ENCODE peak calls at places on chromosomes 16 and 17, in eight cellular contexts. One of them, this sample, is unnamed.

GRCh38 chr17:78478757-78479297 is 98.4 kb downstream of the DNAH17 start:
- DNase-seq in DMS79: no peak
- DNase-seq in kidney glomerular epithelial cell: no peak
- DNase-seq in AG20443: no peak
- DNase-seq in endothelial cell: no peak
- DNase-seq in NAMALWA: no peak
- DNase-seq in progenitor cell of endocrine pancreas: no peak
- DNase-seq in fibroblast of villous mesenchyme: no peak
- DNase-seq in this sample: no peak

GRCh38 chr17:10019941-10020403 is 114.9 kb upstream of the RCVRN start:
- DNase-seq in DMS79: no peak
- DNase-seq in kidney glomerular epithelial cell: no peak
- DNase-seq in AG20443: no peak
- DNase-seq in endothelial cell: no peak
- DNase-seq in NAMALWA: no peak
- DNase-seq in progenitor cell of endocrine pancreas: no peak
- DNase-seq in fibroblast of villous mesenchyme: no peak
- DNase-seq in this sample: no peak

GRCh38 chr17:35988164-35988563 is 1.6 kb upstream of the CCL14 start:
- DNase-seq in DMS79: no peak
- DNase-seq in kidney glomerular epithelial cell: no peak
- DNase-seq in AG20443: no peak
- DNase-seq in endothelial cell: no peak
- DNase-seq in NAMALWA: no peak
- DNase-seq in progenitor cell of endocrine pancreas: no peak
- DNase-seq in fibroblast of villous mesenchyme: no peak
- DNase-seq in this sample: no peak

GRCh38 chr16:88747588-88748301 is 37.3 kb downstream of the PIEZO1 start:
- DNase-seq in DMS79: no peak
- DNase-seq in kidney glomerular epithelial cell: no peak
- DNase-seq in AG20443: no peak
- DNase-seq in endothelial cell: no peak
- DNase-seq in NAMALWA: peak
- DNase-seq in progenitor cell of endocrine pancreas: no peak
- DNase-seq in fibroblast of villous mesenchyme: no peak
- DNase-seq in this sample: no peak

GRCh38 chr17:37541880-37542675 is 52.4 kb downstream of the DUSP14 start:
- DNase-seq in DMS79: no peak
- DNase-seq in kidney glomerular epithelial cell: peak
- DNase-seq in AG20443: peak
- DNase-seq in endothelial cell: no peak
- DNase-seq in NAMALWA: no peak
- DNase-seq in progenitor cell of endocrine pancreas: no peak
- DNase-seq in fibroblast of villous mesenchyme: peak
- DNase-seq in this sample: no peak

GRCh38 chr16:78099372-78100161 is at the start of gene WWOX:
- DNase-seq in DMS79: peak
- DNase-seq in kidney glomerular epithelial cell: peak
- DNase-seq in AG20443: peak
- DNase-seq in endothelial cell: peak
- DNase-seq in NAMALWA: peak
- DNase-seq in progenitor cell of endocrine pancreas: peak
- DNase-seq in fibroblast of villous mesenchyme: peak
- DNase-seq in this sample: peak

GRCh38 chr17:72502111-72502939 is 381.5 kb downstream of the SOX9 start:
- DNase-seq in DMS79: no peak
- DNase-seq in kidney glomerular epithelial cell: no peak
- DNase-seq in AG20443: peak
- DNase-seq in endothelial cell: no peak
- DNase-seq in NAMALWA: no peak
- DNase-seq in progenitor cell of endocrine pancreas: no peak
- DNase-seq in fibroblast of villous mesenchyme: peak
- DNase-seq in this sample: no peak

GRCh38 chr16:4994719-4995434 is 36.7 kb downstream of the SEC14L5 start:
- DNase-seq in DMS79: no peak
- DNase-seq in kidney glomerular epithelial cell: no peak
- DNase-seq in AG20443: no peak
- DNase-seq in endothelial cell: no peak
- DNase-seq in NAMALWA: no peak
- DNase-seq in progenitor cell of endocrine pancreas: no peak
- DNase-seq in fibroblast of villous mesenchyme: no peak
- DNase-seq in this sample: no peak

GRCh38 chr17:36947922-36948716 is 635 bp upstream of the AATF start:
- DNase-seq in DMS79: no peak
- DNase-seq in kidney glomerular epithelial cell: no peak
- DNase-seq in AG20443: no peak
- DNase-seq in endothelial cell: no peak
- DNase-seq in NAMALWA: no peak
- DNase-seq in progenitor cell of endocrine pancreas: no peak
- DNase-seq in fibroblast of villous mesenchyme: no peak
- DNase-seq in this sample: no peak

GRCh38 chr17:76247304-76247703 is 7.0 kb upstream of the RNF157 start:
- DNase-seq in DMS79: no peak
- DNase-seq in kidney glomerular epithelial cell: no peak
- DNase-seq in AG20443: no peak
- DNase-seq in endothelial cell: no peak
- DNase-seq in NAMALWA: no peak
- DNase-seq in progenitor cell of endocrine pancreas: no peak
- DNase-seq in fibroblast of villous mesenchyme: no peak
- DNase-seq in this sample: no peak

GRCh38 chr17:57949649-57950048 is 5.6 kb downstream of the CUEDC1 start:
- DNase-seq in DMS79: no peak
- DNase-seq in kidney glomerular epithelial cell: no peak
- DNase-seq in AG20443: no peak
- DNase-seq in endothelial cell: no peak
- DNase-seq in NAMALWA: no peak
- DNase-seq in progenitor cell of endocrine pancreas: no peak
- DNase-seq in fibroblast of villous mesenchyme: no peak
- DNase-seq in this sample: no peak

GRCh38 chr16:50547340-50547865 is 793 bp upstream of the NKD1 start:
- DNase-seq in DMS79: no peak
- DNase-seq in kidney glomerular epithelial cell: no peak
- DNase-seq in AG20443: no peak
- DNase-seq in endothelial cell: peak
- DNase-seq in NAMALWA: peak
- DNase-seq in progenitor cell of endocrine pancreas: peak
- DNase-seq in fibroblast of villous mesenchyme: no peak
- DNase-seq in this sample: peak

GRCh38 chr17:3885271-3885670 is 7.6 kb downstream of the CAMKK1 start:
- DNase-seq in DMS79: no peak
- DNase-seq in kidney glomerular epithelial cell: no peak
- DNase-seq in AG20443: no peak
- DNase-seq in endothelial cell: no peak
- DNase-seq in NAMALWA: no peak
- DNase-seq in progenitor cell of endocrine pancreas: no peak
- DNase-seq in fibroblast of villous mesenchyme: no peak
- DNase-seq in this sample: no peak

GRCh38 chr16:86222965-86223551 is 287.3 kb upstream of the FOXF1 start:
- DNase-seq in DMS79: no peak
- DNase-seq in kidney glomerular epithelial cell: no peak
- DNase-seq in AG20443: peak
- DNase-seq in endothelial cell: no peak
- DNase-seq in NAMALWA: no peak
- DNase-seq in progenitor cell of endocrine pancreas: no peak
- DNase-seq in fibroblast of villous mesenchyme: peak
- DNase-seq in this sample: no peak

GRCh38 chr16:86911311-86911999 is 333.1 kb downstream of the FOXL1 start:
- DNase-seq in DMS79: no peak
- DNase-seq in kidney glomerular epithelial cell: no peak
- DNase-seq in AG20443: no peak
- DNase-seq in endothelial cell: no peak
- DNase-seq in NAMALWA: no peak
- DNase-seq in progenitor cell of endocrine pancreas: no peak
- DNase-seq in fibroblast of villous mesenchyme: peak
- DNase-seq in this sample: no peak

GRCh38 chr16:51556694-51557327 is 405.7 kb upstream of the SALL1 start:
- DNase-seq in DMS79: no peak
- DNase-seq in kidney glomerular epithelial cell: no peak
- DNase-seq in AG20443: peak
- DNase-seq in endothelial cell: no peak
- DNase-seq in NAMALWA: no peak
- DNase-seq in progenitor cell of endocrine pancreas: no peak
- DNase-seq in fibroblast of villous mesenchyme: peak
- DNase-seq in this sample: no peak

GRCh38 chr17:81171941-81172340 is 5.9 kb upstream of the AATK start:
- DNase-seq in DMS79: no peak
- DNase-seq in kidney glomerular epithelial cell: no peak
- DNase-seq in AG20443: peak
- DNase-seq in endothelial cell: no peak
- DNase-seq in NAMALWA: no peak
- DNase-seq in progenitor cell of endocrine pancreas: no peak
- DNase-seq in fibroblast of villous mesenchyme: peak
- DNase-seq in this sample: no peak

GRCh38 chr17:2815781-2816185 is 19.5 kb downstream of the RAP1GAP2 start:
- DNase-seq in DMS79: no peak
- DNase-seq in kidney glomerular epithelial cell: no peak
- DNase-seq in AG20443: no peak
- DNase-seq in endothelial cell: no peak
- DNase-seq in NAMALWA: no peak
- DNase-seq in progenitor cell of endocrine pancreas: no peak
- DNase-seq in fibroblast of villous mesenchyme: no peak
- DNase-seq in this sample: no peak

GRCh38 chr16:84614914-84615813 is 2.7 kb downstream of the COTL1 start:
- DNase-seq in DMS79: no peak
- DNase-seq in kidney glomerular epithelial cell: no peak
- DNase-seq in AG20443: no peak
- DNase-seq in endothelial cell: no peak
- DNase-seq in NAMALWA: no peak
- DNase-seq in progenitor cell of endocrine pancreas: no peak
- DNase-seq in fibroblast of villous mesenchyme: no peak
- DNase-seq in this sample: no peak

GRCh38 chr16:3095869-3096268 is 3.2 kb downstream of the ZSCAN10 start:
- DNase-seq in DMS79: no peak
- DNase-seq in kidney glomerular epithelial cell: no peak
- DNase-seq in AG20443: peak
- DNase-seq in endothelial cell: no peak
- DNase-seq in NAMALWA: peak
- DNase-seq in progenitor cell of endocrine pancreas: no peak
- DNase-seq in fibroblast of villous mesenchyme: no peak
- DNase-seq in this sample: no peak

GRCh38 chr17:49063652-49064051 is 66.5 kb downstream of the IGF2BP1 start:
- DNase-seq in DMS79: no peak
- DNase-seq in kidney glomerular epithelial cell: no peak
- DNase-seq in AG20443: no peak
- DNase-seq in endothelial cell: no peak
- DNase-seq in NAMALWA: no peak
- DNase-seq in progenitor cell of endocrine pancreas: no peak
- DNase-seq in fibroblast of villous mesenchyme: no peak
- DNase-seq in this sample: no peak

GRCh38 chr16:54080524-54081008 is 206.0 kb downstream of the IRX3 start:
- DNase-seq in DMS79: no peak
- DNase-seq in kidney glomerular epithelial cell: peak
- DNase-seq in AG20443: peak
- DNase-seq in endothelial cell: no peak
- DNase-seq in NAMALWA: no peak
- DNase-seq in progenitor cell of endocrine pancreas: no peak
- DNase-seq in fibroblast of villous mesenchyme: peak
- DNase-seq in this sample: no peak

GRCh38 chr16:50309527-50310307 is 43.4 kb downstream of the ADCY7 start:
- DNase-seq in DMS79: no peak
- DNase-seq in kidney glomerular epithelial cell: no peak
- DNase-seq in AG20443: no peak
- DNase-seq in endothelial cell: no peak
- DNase-seq in NAMALWA: no peak
- DNase-seq in progenitor cell of endocrine pancreas: no peak
- DNase-seq in fibroblast of villous mesenchyme: no peak
- DNase-seq in this sample: no peak

GRCh38 chr16:85480727-85481101 is 132.4 kb upstream of the GSE1 start:
- DNase-seq in DMS79: no peak
- DNase-seq in kidney glomerular epithelial cell: no peak
- DNase-seq in AG20443: no peak
- DNase-seq in endothelial cell: no peak
- DNase-seq in NAMALWA: peak
- DNase-seq in progenitor cell of endocrine pancreas: no peak
- DNase-seq in fibroblast of villous mesenchyme: no peak
- DNase-seq in this sample: no peak

GRCh38 chr17:45127583-45128300 is 4.6 kb downstream of the PLCD3 start:
- DNase-seq in DMS79: no peak
- DNase-seq in kidney glomerular epithelial cell: peak
- DNase-seq in AG20443: no peak
- DNase-seq in endothelial cell: no peak
- DNase-seq in NAMALWA: no peak
- DNase-seq in progenitor cell of endocrine pancreas: no peak
- DNase-seq in fibroblast of villous mesenchyme: peak
- DNase-seq in this sample: no peak

GRCh38 chr17:64024215-64024654 is 3.8 kb upstream of the ICAM2 start:
- DNase-seq in DMS79: no peak
- DNase-seq in kidney glomerular epithelial cell: no peak
- DNase-seq in AG20443: no peak
- DNase-seq in endothelial cell: no peak
- DNase-seq in NAMALWA: no peak
- DNase-seq in progenitor cell of endocrine pancreas: no peak
- DNase-seq in fibroblast of villous mesenchyme: no peak
- DNase-seq in this sample: no peak

GRCh38 chr16:88810868-88811599 is 694 bp downstream of the APRT start:
- DNase-seq in DMS79: peak
- DNase-seq in kidney glomerular epithelial cell: peak
- DNase-seq in AG20443: peak
- DNase-seq in endothelial cell: peak
- DNase-seq in NAMALWA: peak
- DNase-seq in progenitor cell of endocrine pancreas: peak
- DNase-seq in fibroblast of villous mesenchyme: peak
- DNase-seq in this sample: peak

GRCh38 chr17:44159519-44160210 is 10.8 kb upstream of the ASB16 start:
- DNase-seq in DMS79: no peak
- DNase-seq in kidney glomerular epithelial cell: peak
- DNase-seq in AG20443: no peak
- DNase-seq in endothelial cell: no peak
- DNase-seq in NAMALWA: no peak
- DNase-seq in progenitor cell of endocrine pancreas: no peak
- DNase-seq in fibroblast of villous mesenchyme: peak
- DNase-seq in this sample: no peak

GRCh38 chr16:74456290-74456625 is 35.0 kb upstream of the CLEC18B start:
- DNase-seq in DMS79: no peak
- DNase-seq in kidney glomerular epithelial cell: no peak
- DNase-seq in AG20443: no peak
- DNase-seq in endothelial cell: no peak
- DNase-seq in NAMALWA: no peak
- DNase-seq in progenitor cell of endocrine pancreas: no peak
- DNase-seq in fibroblast of villous mesenchyme: no peak
- DNase-seq in this sample: no peak

GRCh38 chr17:3740611-3741073 is 16.9 kb downstream of the HASPIN start:
- DNase-seq in DMS79: no peak
- DNase-seq in kidney glomerular epithelial cell: no peak
- DNase-seq in AG20443: no peak
- DNase-seq in endothelial cell: no peak
- DNase-seq in NAMALWA: no peak
- DNase-seq in progenitor cell of endocrine pancreas: no peak
- DNase-seq in fibroblast of villous mesenchyme: no peak
- DNase-seq in this sample: no peak

GRCh38 chr17:42553161-42553818 is 567 bp downstream of the HSD17B1 start:
- DNase-seq in DMS79: no peak
- DNase-seq in kidney glomerular epithelial cell: no peak
- DNase-seq in AG20443: no peak
- DNase-seq in endothelial cell: no peak
- DNase-seq in NAMALWA: no peak
- DNase-seq in progenitor cell of endocrine pancreas: no peak
- DNase-seq in fibroblast of villous mesenchyme: peak
- DNase-seq in this sample: no peak

GRCh38 chr17:48483471-48484131 is 47.2 kb downstream of the HOXB1 start:
- DNase-seq in DMS79: peak
- DNase-seq in kidney glomerular epithelial cell: peak
- DNase-seq in AG20443: peak
- DNase-seq in endothelial cell: peak
- DNase-seq in NAMALWA: peak
- DNase-seq in progenitor cell of endocrine pancreas: no peak
- DNase-seq in fibroblast of villous mesenchyme: peak
- DNase-seq in this sample: peak

GRCh38 chr17:36036240-36036639 is 18.5 kb upstream of the CCL23 start:
- DNase-seq in DMS79: no peak
- DNase-seq in kidney glomerular epithelial cell: peak
- DNase-seq in AG20443: no peak
- DNase-seq in endothelial cell: no peak
- DNase-seq in NAMALWA: no peak
- DNase-seq in progenitor cell of endocrine pancreas: no peak
- DNase-seq in fibroblast of villous mesenchyme: no peak
- DNase-seq in this sample: no peak

GRCh38 chr16:22969567-22969966 is 155.6 kb downstream of the HS3ST2 start:
- DNase-seq in DMS79: no peak
- DNase-seq in kidney glomerular epithelial cell: no peak
- DNase-seq in AG20443: no peak
- DNase-seq in endothelial cell: no peak
- DNase-seq in NAMALWA: no peak
- DNase-seq in progenitor cell of endocrine pancreas: no peak
- DNase-seq in fibroblast of villous mesenchyme: no peak
- DNase-seq in this sample: no peak